ENCODE peak calls at places on chromosomes 11 and 22, in nine cellular contexts. V is endothelial cell; H is activated CD8-positive, alpha-beta memory T cell treated with anti-CD3 and anti-CD28 coated beads for 48 hours; Y is NB4; N is M059J; O is stimulated activated CD4-positive, alpha-beta T cell treated with anti-CD3 and anti-CD28 coated beads, Interleukin-15, amount 100 ng/mL, for 1 hour; B is mucosa of descending colon; P is stimulated activated CD8-positive, alpha-beta memory T cell treated with anti-CD3 and anti-CD28 coated beads, Interleukin-12 subunit alpha, Interleukin-12 subunit beta, amount 100 ng/mL, for 4 hours; L is neural crest cell. Z is an unnamed sample.

GRCh38 chr11:14894657-14895598 is 2.9 kb upstream of the CYP2R1 start:
- DNase-seq in B (peak), N (no peak), Y (peak), O (no peak), V (no peak), H (no peak), P (no peak), L (no peak), Z (no peak)

GRCh38 chr11:31656051-31656450 is 146.5 kb downstream of the ELP4 start:
- DNase-seq in O (no peak), N (peak), P (no peak), B (no peak), H (no peak), Y (no peak), L (no peak), V (no peak), Z (no peak)

GRCh38 chr11:73185680-73186293 is 32.3 kb upstream of the P2RY2 start:
- DNase-seq in P (no peak), Y (peak), O (no peak), V (no peak), H (no peak), N (peak), L (no peak), B (no peak), Z (no peak)

GRCh38 chr11:69339041-69339733 is 45.2 kb downstream of the MYEOV start:
- DNase-seq in V (no peak), H (no peak), O (no peak), L (no peak), N (no peak), B (no peak), P (no peak), Y (no peak), Z (peak)

GRCh38 chr11:134734894-134735293 is 322.9 kb upstream of the B3GAT1 start:
- DNase-seq in O (no peak), L (no peak), P (no peak), B (no peak), N (no peak), V (no peak), H (no peak), Y (no peak), Z (no peak)

GRCh38 chr11:105144887-105145286 is 5.3 kb upstream of the CARD18 start:
- DNase-seq in V (no peak), O (no peak), Y (no peak), L (no peak), B (no peak), H (no peak), P (no peak), N (peak), Z (no peak)

GRCh38 chr11:96155627-96156378 is 187.2 kb downstream of the MAML2 start:
- DNase-seq in B (peak), L (no peak), N (peak), P (peak), O (peak), Y (peak), H (peak), V (no peak), Z (peak)

GRCh38 chr11:520428-521178 is 13.6 kb upstream of the RNH1 start:
- DNase-seq in V (no peak), O (no peak), H (no peak), N (no peak), B (no peak), Y (no peak), P (no peak), L (no peak), Z (no peak)

GRCh38 chr11:2778630-2779498 is 79.1 kb upstream of the KCNQ1OT1 start:
- DNase-seq in H (no peak), Y (peak), V (peak), L (peak), B (peak), O (no peak), P (no peak), N (peak), Z (peak)

GRCh38 chr22:38452373-38453064 is 2.5 kb downstream of the KCNJ4 start:
- DNase-seq in V (no peak), O (no peak), N (peak), Y (no peak), H (no peak), B (no peak), L (no peak), P (no peak), Z (no peak)

GRCh38 chr11:84906995-84907394 is 720.1 kb downstream of the DLG2 start:
- DNase-seq in P (no peak), H (no peak), Y (no peak), B (no peak), N (peak), O (no peak), V (no peak), L (no peak), Z (no peak)

GRCh38 chr11:60939828-60940227 is 12.1 kb downstream of the SLC15A3 start:
- DNase-seq in B (no peak), L (no peak), H (no peak), O (no peak), V (no peak), P (no peak), N (no peak), Y (no peak), Z (no peak)

GRCh38 chr11:21654091-21654490 is 538.8 kb upstream of the ANO5 start:
- DNase-seq in B (no peak), P (no peak), Y (no peak), L (no peak), O (no peak), H (no peak), V (no peak), N (no peak), Z (no peak)

GRCh38 chr11:117875397-117876048 is 935 bp downstream of the FXYD6 start:
- DNase-seq in V (no peak), B (no peak), H (no peak), L (no peak), N (no peak), P (no peak), Y (no peak), O (no peak), Z (no peak)

GRCh38 chr11:62680825-62681240 is 2.0 kb upstream of the UBXN1 start:
- DNase-seq in N (peak), L (no peak), P (no peak), V (peak), O (no peak), B (peak), H (no peak), Y (peak), Z (no peak)

GRCh38 chr11:78453140-78453935 is 35.7 kb upstream of the GAB2 start:
- DNase-seq in H (no peak), P (no peak), N (no peak), V (no peak), B (no peak), O (no peak), L (no peak), Y (no peak), Z (no peak)

GRCh38 chr22:17536269-17536668 is 27.0 kb upstream of the SLC25A18 start:
- DNase-seq in H (no peak), B (no peak), O (no peak), V (no peak), L (no peak), Y (no peak), N (peak), P (no peak), Z (no peak)

GRCh38 chr11:67406969-67407699 is 3.3 kb downstream of the TBC1D10C start:
- DNase-seq in P (no peak), H (no peak), O (no peak), L (no peak), B (no peak), V (no peak), Y (no peak), N (no peak), Z (no peak)

GRCh38 chr11:69915501-69916250 is 96.5 kb upstream of the FGF3 start:
- DNase-seq in L (peak), B (peak), H (peak), O (peak), P (no peak), Y (peak), N (peak), V (peak), Z (peak)

GRCh38 chr11:46342237-46342636 is 5.0 kb upstream of the DGKZ start:
- DNase-seq in N (no peak), B (no peak), Y (peak), O (no peak), H (no peak), L (no peak), V (peak), P (no peak), Z (no peak)

GRCh38 chr11:128467610-128468041 is 119.7 kb downstream of the ETS1 start:
- DNase-seq in L (peak), Y (no peak), B (no peak), H (no peak), N (peak), O (no peak), V (no peak), P (no peak), Z (no peak)

GRCh38 chr11:94525933-94526332 is 13.7 kb downstream of the C11orf97 start:
- DNase-seq in N (peak), B (peak), Y (no peak), L (no peak), H (no peak), P (no peak), O (no peak), V (no peak), Z (peak)

GRCh38 chr11:54832676-54833075 is 126.0 kb downstream of the OR4A5 start:
- DNase-seq in O (no peak), H (no peak), P (no peak), N (no peak), L (no peak), B (no peak), Y (no peak), V (no peak), Z (no peak)

GRCh38 chr22:46087816-46088277 is 62.5 kb upstream of the PPARA start:
- DNase-seq in B (peak), H (no peak), P (no peak), O (no peak), Y (no peak), L (peak), N (peak), V (no peak), Z (no peak)

GRCh38 chr22:24175160-24175808 is 6.0 kb upstream of the SUSD2 start:
- DNase-seq in B (peak), P (peak), Y (peak), N (peak), V (peak), O (peak), L (peak), H (peak), Z (no peak)

GRCh38 chr11:3944198-3944597 is 88.7 kb downstream of the STIM1 start:
- DNase-seq in N (peak), Y (no peak), H (no peak), B (no peak), P (no peak), O (no peak), L (no peak), V (no peak), Z (no peak)

GRCh38 chr11:29300441-29300840 is 716.4 kb downstream of the KCNA4 start:
- DNase-seq in Y (no peak), B (no peak), N (peak), V (no peak), O (no peak), H (no peak), P (no peak), L (no peak), Z (no peak)

GRCh38 chr11:45021692-45022130 is 71.0 kb upstream of the TP53I11 start:
- DNase-seq in O (no peak), N (peak), L (no peak), Y (peak), H (no peak), V (no peak), P (no peak), B (peak), Z (no peak)

GRCh38 chr11:123129920-123130319 is 65.1 kb downstream of the CLMP start:
- DNase-seq in N (peak), H (no peak), B (no peak), Y (no peak), P (no peak), O (no peak), L (no peak), V (no peak), Z (no peak)

GRCh38 chr11:35946766-35947165 is 2.9 kb downstream of the LDLRAD3 start:
- DNase-seq in L (no peak), N (no peak), V (no peak), Y (no peak), O (no peak), H (no peak), B (no peak), P (no peak), Z (no peak)

GRCh38 chr11:22304337-22304961 is 33.7 kb upstream of the SLC17A6 start:
- DNase-seq in N (peak), O (no peak), V (no peak), L (no peak), Y (peak), B (no peak), H (no peak), P (no peak), Z (no peak)

GRCh38 chr11:123690490-123690889 is 36.1 kb upstream of the SCN3B start:
- DNase-seq in P (no peak), H (no peak), B (no peak), V (no peak), N (peak), L (no peak), O (no peak), Y (no peak), Z (no peak)

GRCh38 chr22:49962751-49963646 is 2.4 kb downstream of the PIM3 start:
- DNase-seq in B (peak), Y (no peak), P (no peak), O (no peak), H (no peak), L (no peak), N (no peak), V (no peak), Z (peak)

GRCh38 chr22:50705219-50705691 is 32.6 kb downstream of the SHANK3 start:
- DNase-seq in V (peak), P (no peak), L (peak), H (no peak), Y (peak), B (no peak), N (no peak), O (no peak), Z (peak)

Z was measured in mesothelial cell of epicardium.